ENCODE peak calls at places on chromosomes 5 and 9, in ten cellular contexts. W is H1, D is upper lobe of left lung, Q is ovary, X is transverse colon, F is suprapubic skin, R is stomach, N is A549, L is GM12878, S is HepG2. V is an unnamed sample.

GRCh38 chr9:137544176-137544755 is 5.9 kb downstream of the PNPLA7 start:
- DNase-seq in F (no peak), X (no peak), S (no peak), R (no peak), Q (no peak), D (no peak), N (no peak), L (no peak), W (no peak), V (no peak)

GRCh38 chr5:175878544-175879438 is 7.4 kb downstream of the CPLX2 start:
- DNase-seq in W (peak), X (no peak), S (no peak), Q (no peak), N (no peak), R (peak), F (no peak), L (no peak), D (no peak), V (no peak)

GRCh38 chr9:96218821-96219614 is 83.0 kb downstream of the HSD17B3 start:
- DNase-seq in W (peak), F (no peak), R (no peak), L (no peak), Q (peak), X (no peak), N (no peak), D (no peak), S (no peak), V (peak)

GRCh38 chr9:95508242-95508967 is 8.4 kb downstream of the PTCH1 start:
- DNase-seq in X (no peak), W (peak), F (no peak), Q (peak), S (no peak), L (no peak), D (no peak), R (no peak), N (peak), V (no peak)

GRCh38 chr5:165887147-165887546 is 2381.7 kb downstream of the MAT2B start:
- DNase-seq in Q (no peak), S (no peak), L (no peak), R (no peak), D (no peak), X (no peak), N (no peak), W (no peak), F (no peak), V (no peak)

GRCh38 chr5:36146390-36146789 is 5.3 kb downstream of the LMBRD2 start:
- DNase-seq in X (no peak), W (no peak), F (no peak), L (no peak), Q (no peak), R (no peak), D (no peak), N (no peak), S (no peak), V (no peak)

GRCh38 chr9:88303785-88304495 is 84.3 kb upstream of the SPIN1 start:
- DNase-seq in N (no peak), R (no peak), F (no peak), S (no peak), L (peak), X (no peak), Q (no peak), W (no peak), D (no peak), V (no peak)

GRCh38 chr5:10534491-10535236 is 29.2 kb upstream of the ANKRD33B start:
- DNase-seq in R (no peak), S (no peak), D (no peak), L (no peak), N (no peak), W (no peak), X (no peak), Q (no peak), F (no peak), V (peak)

GRCh38 chr9:16321461-16322119 is 548.9 kb downstream of the BNC2 start:
- DNase-seq in L (no peak), Q (no peak), X (no peak), W (no peak), N (peak), D (peak), R (no peak), F (peak), S (no peak), V (peak)

GRCh38 chr5:134458234-134458633 is 46.6 kb upstream of the CDKN2AIPNL start:
- DNase-seq in L (no peak), Q (no peak), W (no peak), N (no peak), F (peak), R (no peak), S (no peak), X (no peak), D (no peak), V (peak)

GRCh38 chr9:107690026-107690425 is 200.5 kb upstream of the KLF4 start:
- DNase-seq in W (no peak), D (no peak), Q (no peak), N (no peak), X (no peak), R (no peak), L (no peak), S (no peak), F (no peak), V (no peak)

GRCh38 chr5:99104538-99105132 is 175.8 kb upstream of the CHD1 start:
- DNase-seq in F (no peak), N (peak), X (no peak), W (no peak), L (no peak), D (no peak), Q (no peak), R (no peak), S (peak), V (no peak)

GRCh38 chr9:138115506-138115905 is 237.9 kb downstream of the CACNA1B start:
- DNase-seq in L (no peak), S (no peak), X (no peak), R (peak), W (no peak), N (no peak), Q (no peak), F (no peak), D (peak), V (no peak)

GRCh38 chr5:95069948-95070347 is 214.9 kb downstream of the MCTP1 start:
- DNase-seq in S (no peak), F (no peak), Q (no peak), W (no peak), R (no peak), L (no peak), X (no peak), N (no peak), D (peak), V (no peak)

GRCh38 chr5:151862811-151863472 is 61.7 kb downstream of the GLRA1 start:
- DNase-seq in W (no peak), D (no peak), L (no peak), F (no peak), Q (no peak), S (no peak), N (no peak), X (no peak), R (no peak), V (no peak)

GRCh38 chr9:121269030-121269887 is 1.3 kb downstream of the GSN start:
- DNase-seq in L (no peak), Q (no peak), R (peak), X (peak), D (peak), S (no peak), N (no peak), W (no peak), F (no peak), V (peak)

DNA sequence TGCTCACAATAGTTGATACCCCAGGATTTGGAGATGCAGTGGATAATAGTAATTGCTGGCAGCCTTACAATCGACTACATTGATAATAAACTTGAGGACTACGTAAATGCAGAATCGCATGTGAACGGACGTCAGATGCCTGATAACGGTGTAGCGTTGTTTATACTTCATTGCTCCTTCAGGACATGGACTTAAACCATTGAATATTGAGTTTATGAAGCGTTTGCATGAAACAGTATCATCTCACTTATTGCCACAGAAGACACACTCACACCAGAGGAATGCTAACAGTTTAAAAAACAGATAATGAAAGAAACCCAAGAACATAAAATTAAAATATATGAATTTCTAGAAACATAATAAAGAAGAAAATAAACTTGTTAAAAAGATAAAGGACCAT is 101.6 kb downstream of the GABBR2 start:
- DNase-seq in F (no peak), D (no peak), X (no peak), N (no peak), W (no peak), Q (no peak), S (no peak), L (no peak), R (no peak), V (no peak)
- TF ChIP-seq EP300 in F (no peak), D (no peak), X (no peak), N (no peak), W (no peak), Q (no peak), S (no peak), L (no peak), R (no peak), V (no peak)

GRCh38 chr9:110029815-110030480 is 178.0 kb downstream of the C9orf152 start:
- DNase-seq in N (no peak), R (no peak), F (no peak), W (no peak), Q (no peak), X (no peak), L (no peak), S (no peak), D (no peak), V (no peak)
- TF ChIP-seq POLR2A in N (no peak), R (no peak), F (no peak), W (no peak), Q (no peak), X (no peak), L (no peak), S (no peak), D (no peak), V (no peak)

GRCh38 chr9:135698767-135699166 is 514 bp downstream of the SOHLH1 start:
- DNase-seq in D (no peak), L (no peak), S (no peak), X (no peak), N (no peak), R (no peak), Q (no peak), F (no peak), W (peak), V (no peak)
- H3K4me3 ChIP-seq in D (no peak), L (no peak), S (peak), X (no peak), N (no peak), R (no peak), Q (no peak), F (no peak), W (no peak), V (no peak)

DNA sequence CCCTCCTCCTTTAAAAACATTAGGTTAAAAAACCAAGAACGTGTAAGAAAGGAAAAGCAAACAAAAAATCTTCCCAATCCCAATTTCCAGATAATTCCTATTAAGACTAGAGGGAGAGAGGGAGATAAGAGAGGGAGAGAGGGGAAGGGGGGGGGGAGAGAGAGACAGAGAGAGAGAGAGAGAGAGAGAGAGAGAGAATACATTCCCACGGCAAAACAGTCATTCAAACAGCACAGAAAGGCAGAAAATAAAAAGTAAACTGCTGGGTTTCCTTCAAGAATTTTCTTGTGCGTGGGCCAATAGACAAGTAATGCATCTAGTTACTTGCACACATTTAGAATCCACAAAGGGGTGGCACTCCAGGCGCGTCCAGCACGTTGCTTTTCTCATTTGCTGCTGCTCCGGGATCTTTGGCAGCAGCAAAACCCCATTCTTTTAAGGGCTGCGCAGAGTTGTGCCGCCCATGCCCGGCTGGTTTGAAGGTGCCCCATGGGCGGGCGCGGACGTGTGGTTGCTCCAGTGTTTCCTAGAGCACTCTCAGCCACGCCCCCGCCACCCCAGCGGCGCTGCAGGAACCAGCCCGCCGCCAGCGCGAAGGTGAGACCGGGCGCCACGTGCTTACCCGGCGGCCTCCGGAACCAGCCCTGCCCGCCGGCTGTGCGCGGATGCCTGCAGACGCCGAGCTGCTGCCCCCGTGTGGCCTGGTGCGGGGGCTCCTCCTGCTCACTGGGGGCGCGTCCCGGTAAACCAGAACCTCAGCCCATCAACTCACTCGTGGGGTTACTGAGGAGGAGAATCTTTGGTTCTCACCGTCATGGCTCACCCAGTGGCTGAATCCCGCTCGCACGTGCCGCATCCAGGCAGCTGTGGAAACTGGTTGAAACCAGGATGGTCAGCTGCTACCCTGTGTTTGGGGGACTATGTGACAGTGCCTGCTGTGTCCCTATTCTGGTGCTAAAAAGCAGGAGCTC is 44.6 kb downstream of the STC2 start:
- DNase-seq in X (peak), Q (peak), W (peak), S (peak), F (peak), R (peak), N (peak), L (no peak), D (peak), V (peak)
- TF ChIP-seq EP300 in X (no peak), Q (no peak), W (no peak), S (no peak), F (no peak), R (no peak), N (no peak), L (no peak), D (no peak), V (no peak)

GRCh38 chr9:34289159-34289558 is 39.9 kb downstream of the KIF24 start:
- DNase-seq in S (no peak), F (no peak), N (no peak), R (no peak), L (no peak), W (no peak), X (no peak), Q (no peak), D (no peak), V (no peak)
- TF ChIP-seq POLR2A in S (no peak), F (no peak), N (no peak), R (no peak), L (no peak), W (no peak), X (no peak), Q (no peak), D (no peak), V (no peak)